ENCODE peak calls at places on chromosomes 11 and 22, in ten cellular contexts. W, P, E, G, J, F, S, T, Q and D are unnamed samples.

GRCh38 chr11:57513911-57514537 is 1.5 kb downstream of the SLC43A1 start:
- DNase-seq in T (peak), E (no peak), P (no peak), F (no peak), J (peak), W (peak), G (peak), S (peak), Q (no peak), D (no peak)

GRCh38 chr11:65861165-65861505 is 902 bp downstream of the MUS81 start:
- DNase-seq in J (no peak), F (no peak), T (no peak), G (no peak), P (peak), E (no peak), W (no peak), S (no peak), Q (peak), D (no peak)

GRCh38 chr11:124746621-124747243 is 5.3 kb downstream of the VSIG2 start:
- DNase-seq in T (peak), G (peak), E (peak), S (peak), F (peak), P (peak), W (peak), J (peak), Q (no peak), D (peak)

GRCh38 chr11:97615541-97615940 is 1225.7 kb downstream of the JRKL start:
- DNase-seq in E (no peak), Q (no peak), F (no peak), W (no peak), J (no peak), G (no peak), T (no peak), P (peak), S (no peak), D (no peak)

GRCh38 chr11:96748639-96749370 is 359.0 kb downstream of the JRKL start:
- DNase-seq in Q (no peak), W (peak), J (no peak), S (no peak), F (no peak), P (no peak), G (no peak), T (no peak), E (no peak), D (no peak)

GRCh38 chr11:128575956-128576340 is 11.4 kb downstream of the ETS1 start:
- DNase-seq in F (no peak), E (no peak), S (no peak), P (no peak), J (no peak), T (no peak), G (no peak), Q (no peak), W (peak), D (no peak)

GRCh38 chr22:30602049-30602448 is 4.9 kb upstream of the TCN2 start:
- DNase-seq in P (no peak), E (no peak), W (peak), J (peak), T (peak), F (peak), S (peak), Q (no peak), G (no peak), D (no peak)

GRCh38 chr11:7564803-7565202 is 51.0 kb downstream of the PPFIBP2 start:
- DNase-seq in Q (no peak), W (no peak), E (no peak), P (no peak), G (no peak), S (no peak), J (no peak), T (no peak), F (no peak), D (no peak)

GRCh38 chr11:115848080-115848479 is 343.9 kb upstream of the CADM1 start:
- DNase-seq in S (no peak), W (no peak), G (no peak), Q (no peak), E (no peak), F (no peak), P (no peak), T (no peak), J (peak), D (no peak)

GRCh38 chr11:133243832-133244231 is 288.5 kb downstream of the OPCML start:
- DNase-seq in J (peak), Q (no peak), E (no peak), T (no peak), P (no peak), W (no peak), F (no peak), S (peak), G (no peak), D (no peak)

GRCh38 chr11:40338739-40339138 is 1120.7 kb downstream of the LRRC4C start:
- DNase-seq in S (no peak), W (peak), P (no peak), Q (no peak), F (no peak), E (no peak), G (no peak), J (peak), T (no peak), D (no peak)

GRCh38 chr11:74978041-74978440 is 10.7 kb upstream of the NEU3 start:
- DNase-seq in Q (no peak), E (no peak), S (no peak), F (no peak), W (no peak), P (no peak), J (no peak), T (no peak), G (no peak), D (no peak)

GRCh38 chr22:31284241-31284745 is 8.0 kb downstream of the PIK3IP1 start:
- DNase-seq in W (no peak), G (no peak), P (no peak), J (no peak), T (no peak), F (no peak), E (no peak), Q (no peak), S (no peak), D (no peak)

GRCh38 chr11:66006134-66006890 is 4.0 kb downstream of the BANF1 start:
- DNase-seq in G (no peak), W (no peak), T (no peak), S (no peak), E (no peak), Q (no peak), P (no peak), F (no peak), J (no peak), D (no peak)

GRCh38 chr11:3109921-3110706 is 52.9 kb upstream of the CARS1 start:
- DNase-seq in W (peak), G (peak), F (peak), T (peak), S (peak), J (peak), P (no peak), Q (peak), E (no peak), D (no peak)

GRCh38 chr11:10305964-10306918 is 1.4 kb downstream of the ADM start:
- DNase-seq in T (no peak), P (no peak), E (no peak), W (peak), S (peak), G (peak), F (no peak), Q (peak), J (peak), D (peak)

GRCh38 chr11:72227316-72228228 is 3.0 kb downstream of the INPPL1 start:
- DNase-seq in E (no peak), Q (peak), G (no peak), P (no peak), J (no peak), F (no peak), W (peak), S (peak), T (no peak), D (peak)

GRCh38 chr11:115247404-115247803 is 256.8 kb downstream of the CADM1 start:
- DNase-seq in P (no peak), T (no peak), Q (no peak), S (no peak), J (no peak), G (no peak), W (no peak), E (no peak), F (no peak), D (no peak)

GRCh38 chr22:39475902-39476301 is 19.1 kb downstream of the MGAT3 start:
- DNase-seq in G (peak), E (no peak), P (no peak), Q (no peak), F (no peak), S (no peak), T (no peak), W (no peak), J (no peak), D (no peak)

GRCh38 chr11:36012410-36012809 is 68.5 kb downstream of the LDLRAD3 start:
- DNase-seq in P (peak), G (no peak), F (no peak), E (no peak), S (no peak), T (no peak), Q (no peak), J (no peak), W (peak), D (no peak)

GRCh38 chr22:42528591-42529307 is 9.2 kb upstream of the RRP7A start:
- DNase-seq in J (no peak), S (no peak), Q (no peak), W (no peak), F (no peak), G (no peak), T (no peak), P (no peak), E (no peak), D (no peak)

GRCh38 chr11:75422248-75423231 is 10.5 kb downstream of the KLHL35 start:
- DNase-seq in G (no peak), W (no peak), E (no peak), Q (no peak), T (no peak), J (no peak), S (no peak), P (peak), F (no peak), D (no peak)

GRCh38 chr11:75325713-75326438 is 25.6 kb downstream of the ARRB1 start:
- DNase-seq in S (no peak), J (no peak), T (no peak), E (peak), G (peak), Q (no peak), F (peak), W (peak), P (no peak), D (peak)

GRCh38 chr11:67488155-67488480 is 5.3 kb downstream of the AIP start:
- DNase-seq in T (no peak), G (no peak), F (no peak), J (no peak), E (no peak), P (no peak), S (no peak), W (no peak), Q (no peak), D (no peak)

GRCh38 chr22:33221566-33221965 is 163.4 kb upstream of the SYN3 start:
- DNase-seq in P (no peak), G (no peak), S (no peak), W (peak), T (no peak), Q (no peak), J (no peak), E (no peak), F (no peak), D (no peak)

GRCh38 chr22:43399338-43399979 is 12.4 kb upstream of the MPPED1 start:
- DNase-seq in T (no peak), Q (no peak), P (no peak), J (no peak), F (no peak), S (peak), E (no peak), W (no peak), G (no peak), D (no peak)

GRCh38 chr11:86205415-86206268 is 38.9 kb upstream of the EED start:
- DNase-seq in S (no peak), E (no peak), Q (no peak), J (no peak), W (no peak), G (no peak), T (peak), P (no peak), F (no peak), D (no peak)

GRCh38 chr11:79227732-79228416 is 213.0 kb downstream of the TENM4 start:
- DNase-seq in W (no peak), P (no peak), G (no peak), E (no peak), S (no peak), Q (no peak), T (no peak), J (peak), F (no peak), D (no peak)

GRCh38 chr11:67310246-67311050 is 7.1 kb downstream of the SSH3 start:
- DNase-seq in G (no peak), E (no peak), P (no peak), J (no peak), S (no peak), T (no peak), Q (peak), W (no peak), F (no peak), D (no peak)

DNA sequence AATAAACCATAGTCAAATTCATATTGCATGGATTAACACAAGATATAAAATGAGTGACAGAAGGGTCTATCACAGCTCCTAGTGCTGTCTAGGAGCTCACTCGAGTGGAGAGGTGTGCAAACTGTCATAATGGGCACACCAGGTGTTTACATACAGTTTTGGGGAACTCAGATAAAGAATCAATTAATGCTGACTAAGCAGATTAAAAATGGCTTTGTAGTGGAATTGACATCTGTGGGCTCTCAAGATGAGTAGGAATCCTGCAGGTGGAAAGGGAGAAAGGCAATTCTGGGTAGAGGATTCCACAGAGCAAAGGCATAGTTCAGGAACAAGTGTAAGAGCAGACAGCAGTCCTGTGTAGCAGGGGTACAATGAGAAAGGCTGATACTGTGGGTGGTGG is 496.2 kb upstream of the CCDC90B start:
- DNase-seq in Q (no peak), S (no peak), P (no peak), E (no peak), F (no peak), J (no peak), W (no peak), G (no peak), T (no peak), D (no peak)
- H3K27ac ChIP-seq in Q (no peak), S (no peak), P (no peak), E (no peak), F (no peak), J (no peak), W (no peak), G (no peak), T (no peak), D (no peak)

GRCh38 chr11:117220568-117220967 is 11.3 kb downstream of the PCSK7 start:
- DNase-seq in T (no peak), E (no peak), J (no peak), P (no peak), Q (peak), G (peak), F (no peak), S (no peak), W (no peak), D (peak)
- H3K27ac ChIP-seq in T (no peak), E (no peak), J (no peak), P (no peak), Q (peak), G (peak), F (no peak), S (no peak), W (no peak), D (peak)

GRCh38 chr11:94281321-94281720 is 23.1 kb upstream of the IZUMO1R start:
- DNase-seq in P (no peak), E (no peak), G (no peak), J (peak), T (no peak), F (no peak), Q (no peak), W (no peak), S (no peak), D (no peak)
- H3K27ac ChIP-seq in P (no peak), E (no peak), G (no peak), J (no peak), T (no peak), F (no peak), Q (no peak), W (no peak), S (no peak), D (no peak)

GRCh38 chr11:19756675-19757475 is 44.2 kb downstream of the NAV2 start:
- DNase-seq in E (no peak), J (no peak), G (no peak), Q (peak), P (peak), S (no peak), F (no peak), T (no peak), W (peak), D (peak)
- H3K27ac ChIP-seq in E (no peak), J (no peak), G (peak), Q (peak), P (no peak), S (no peak), F (no peak), T (no peak), W (peak), D (peak)

GRCh38 chr11:46555269-46556054 is 38.4 kb downstream of the AMBRA1 start:
- DNase-seq in J (no peak), G (no peak), T (no peak), P (peak), S (no peak), W (peak), Q (no peak), F (no peak), E (no peak), D (no peak)

GRCh38 chr11:46551261-46551660 is 42.6 kb downstream of the AMBRA1 start:
- DNase-seq in G (no peak), F (no peak), S (no peak), E (no peak), P (no peak), W (no peak), Q (no peak), T (no peak), J (no peak), D (no peak)

GRCh38 chr11:46553746-46554204 is 40.0 kb downstream of the AMBRA1 start:
- DNase-seq in S (no peak), Q (no peak), J (no peak), G (no peak), F (peak), W (peak), P (peak), T (no peak), E (no peak), D (no peak)

GRCh38 chr11:46557684-46558151 is 36.1 kb downstream of the AMBRA1 start:
- DNase-seq in E (no peak), T (no peak), P (peak), F (peak), G (no peak), S (no peak), Q (no peak), W (peak), J (no peak), D (no peak)

DNA sequence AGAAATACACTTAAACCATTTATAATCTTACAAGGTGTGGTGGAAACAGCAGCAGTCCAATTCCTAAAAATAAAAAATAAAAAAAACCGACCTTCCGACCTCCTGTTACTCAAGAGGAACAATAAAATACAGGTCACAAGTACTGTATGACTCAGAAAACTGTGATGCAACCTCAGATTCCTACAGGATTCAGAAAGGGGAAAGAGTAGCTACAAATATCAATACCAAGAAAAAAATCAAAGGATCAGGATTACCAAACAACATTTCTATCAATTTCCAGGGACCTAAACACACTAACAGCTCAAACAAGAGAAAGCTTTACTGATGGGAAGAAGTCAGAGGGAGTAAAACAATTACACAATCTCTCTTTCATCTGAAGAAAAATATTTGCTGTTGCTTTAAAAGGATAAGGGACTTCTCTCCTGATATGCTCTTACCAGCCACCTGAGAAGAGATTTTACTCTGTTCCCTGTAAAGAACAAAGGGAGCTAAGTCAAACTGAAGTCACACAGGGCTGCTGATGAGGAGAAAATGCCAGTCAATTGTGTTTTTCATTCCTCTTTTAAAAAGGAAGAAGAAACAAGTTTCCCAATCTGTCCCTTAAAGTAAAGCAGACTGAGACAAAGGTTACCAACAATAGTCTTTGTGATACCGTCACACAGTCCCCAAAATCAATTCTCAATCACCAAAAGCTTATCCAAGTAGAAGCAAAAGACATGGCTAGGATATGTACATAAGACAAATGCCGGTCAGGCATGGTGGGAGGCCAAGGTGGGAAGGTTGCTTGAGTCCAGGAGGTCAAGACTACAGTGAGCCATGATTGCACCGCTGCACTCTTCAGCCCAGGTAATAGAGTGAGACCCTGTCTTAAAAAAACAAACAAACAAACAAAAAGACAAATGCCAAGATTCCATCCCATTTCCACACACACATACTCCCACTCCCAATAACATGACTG is 39.3 kb downstream of the AMBRA1 start:
- DNase-seq in W (peak), J (peak), T (no peak), Q (no peak), S (no peak), P (peak), G (no peak), F (peak), E (no peak), D (no peak)
- H3K27ac ChIP-seq in W (peak), J (peak), T (no peak), Q (peak), S (peak), P (peak), G (peak), F (peak), E (no peak), D (peak)

GRCh38 chr11:32420139-32420538 is 15.2 kb downstream of the WT1 start:
- DNase-seq in Q (no peak), S (no peak), T (no peak), G (no peak), E (no peak), J (no peak), P (no peak), W (no peak), F (no peak), D (no peak)
- H3K27ac ChIP-seq in Q (no peak), S (no peak), T (no peak), G (peak), E (no peak), J (no peak), P (no peak), W (no peak), F (no peak), D (no peak)

GRCh38 chr11:121727942-121728341 is 275.2 kb upstream of the SORL1-AS1 start:
- DNase-seq in W (no peak), P (no peak), F (no peak), S (no peak), Q (no peak), G (no peak), T (no peak), J (no peak), E (no peak), D (no peak)
- H3K27ac ChIP-seq in W (no peak), P (no peak), F (no peak), S (no peak), Q (no peak), G (no peak), T (no peak), J (no peak), E (no peak), D (no peak)

DNA sequence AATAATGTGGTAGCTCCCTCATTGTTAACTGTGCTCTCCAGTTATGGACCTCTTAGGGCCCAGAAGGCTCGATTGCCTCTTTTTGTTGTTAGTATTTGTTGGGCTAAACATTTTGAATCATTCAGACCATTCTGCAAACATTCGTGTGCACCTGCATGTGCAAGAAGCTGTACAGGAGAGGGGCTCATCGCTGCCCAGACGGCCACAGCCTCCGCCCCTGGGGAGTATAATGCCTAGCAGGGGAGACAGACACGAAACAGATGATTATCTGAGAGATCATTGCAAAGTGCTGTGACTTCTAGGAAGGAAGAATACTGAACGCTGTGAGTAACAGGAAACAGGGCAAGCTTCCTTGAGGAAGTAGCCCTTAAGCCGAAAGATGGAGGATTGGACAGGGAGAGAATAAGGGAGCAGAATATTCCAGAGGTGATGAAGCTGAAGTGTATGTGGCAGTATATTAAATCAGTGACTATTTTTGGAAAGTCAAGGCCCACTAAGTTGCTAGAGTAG is 123.3 kb upstream of the RASSF10 start:
- DNase-seq in P (no peak), G (no peak), Q (no peak), T (no peak), E (no peak), W (no peak), S (no peak), J (no peak), F (no peak), D (no peak)
- H3K27ac ChIP-seq in P (no peak), G (peak), Q (no peak), T (no peak), E (no peak), W (no peak), S (no peak), J (peak), F (no peak), D (no peak)

DNA sequence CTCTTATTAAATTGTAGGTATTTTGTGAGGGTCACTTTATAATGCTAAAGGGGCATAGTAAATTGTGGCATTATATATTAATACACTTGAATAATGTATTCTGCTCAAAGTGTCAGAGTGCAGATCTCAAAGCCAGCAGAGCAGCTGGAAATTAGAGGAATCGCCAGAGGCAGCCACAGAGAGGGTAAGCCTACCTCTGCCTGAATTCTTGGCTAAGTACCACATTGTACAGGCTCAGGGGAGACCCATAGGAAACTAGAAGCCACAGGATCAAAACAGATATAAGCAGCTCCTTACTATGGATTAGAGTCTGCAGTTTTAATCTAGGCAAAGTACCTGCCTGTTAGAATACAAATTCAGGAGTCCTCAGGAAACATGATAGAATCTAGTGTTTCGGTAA is 249.3 kb downstream of the DDX10 start:
- DNase-seq in P (no peak), E (no peak), G (no peak), F (no peak), J (no peak), T (no peak), Q (no peak), W (no peak), S (no peak), D (no peak)
- H3K27ac ChIP-seq in P (no peak), E (no peak), G (no peak), F (no peak), J (no peak), T (no peak), Q (no peak), W (no peak), S (no peak), D (no peak)